ENCODE peak calls at places on chromosomes 11 and 22, in six cellular contexts. W is fibroblast of pulmonary artery, E is mesothelial cell of epicardium, N is upper lobe of right lung, O is progenitor cell of endocrine pancreas, U is kidney epithelial cell. Z is an unnamed sample.

GRCh38 chr11:2426826-2427521 is 17.3 kb downstream of the TRPM5 start:
- DNase-seq in W (no peak), E (no peak), N (peak), O (no peak), U (no peak), Z (no peak)

GRCh38 chr22:41449321-41449720 is 2.7 kb upstream of the TOB2 start:
- DNase-seq in W (no peak), E (no peak), N (no peak), O (no peak), U (no peak), Z (peak)

GRCh38 chr22:33757041-33757440 is 163.2 kb downstream of the LARGE1 start:
- DNase-seq in W (no peak), E (no peak), N (no peak), O (no peak), U (no peak), Z (no peak)

GRCh38 chr11:116989184-116989583 is 109.0 kb downstream of the SIK3 start:
- DNase-seq in W (no peak), E (no peak), N (no peak), O (no peak), U (no peak), Z (no peak)

GRCh38 chr11:126140932-126141291 is 70.5 kb downstream of the RPUSD4 start:
- DNase-seq in W (peak), E (peak), N (no peak), O (no peak), U (no peak), Z (peak)

GRCh38 chr11:15697437-15698236 is 582.9 kb downstream of the INSC start:
- DNase-seq in W (no peak), E (no peak), N (no peak), O (no peak), U (no peak), Z (no peak)

GRCh38 chr11:819943-820649 is 1.4 kb downstream of the PNPLA2 start:
- DNase-seq in W (peak), E (peak), N (peak), O (peak), U (no peak), Z (no peak)

GRCh38 chr11:103091441-103091809 is 535 bp downstream of the DCUN1D5 start:
- DNase-seq in W (peak), E (peak), N (peak), O (peak), U (no peak), Z (peak)

GRCh38 chr11:108027057-108027456 is 18.4 kb downstream of the CUL5 start:
- DNase-seq in W (no peak), E (no peak), N (no peak), O (no peak), U (no peak), Z (no peak)

DNA sequence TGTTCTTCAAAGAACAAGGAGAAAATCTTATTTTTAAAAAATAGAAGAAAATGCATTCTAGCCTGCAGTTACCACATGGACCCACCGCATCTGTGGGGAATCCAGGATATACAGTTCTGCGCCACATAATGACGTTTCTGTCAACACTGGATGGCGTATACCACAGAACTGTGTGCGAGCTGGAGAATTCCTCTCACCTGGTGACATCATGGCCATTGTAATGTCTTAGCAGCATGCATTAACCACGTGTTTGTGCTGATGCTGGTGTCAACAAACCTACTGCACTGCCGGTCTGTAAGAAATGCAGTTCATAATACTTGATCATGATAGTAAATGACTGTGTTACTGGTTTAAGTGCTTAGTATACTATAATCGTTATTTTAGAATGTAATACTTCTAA is 174.7 kb downstream of the TBC1D22A start:
- DNase-seq in W (no peak), E (no peak), N (no peak), O (no peak), U (no peak), Z (no peak)
- TF ChIP-seq CTCF in W (no peak), E (no peak), N (no peak), O (no peak), U (no peak), Z (no peak)

GRCh38 chr11:114466742-114467141 is 27.5 kb downstream of the REXO2 start:
- DNase-seq in W (no peak), E (no peak), N (no peak), O (no peak), U (no peak), Z (no peak)

GRCh38 chr11:114463999-114464398 is 24.7 kb downstream of the REXO2 start:
- DNase-seq in W (no peak), E (no peak), N (no peak), O (no peak), U (no peak), Z (no peak)
- TF ChIP-seq CTCF in W (no peak), E (no peak), N (no peak), O (no peak), U (no peak), Z (no peak)

GRCh38 chr11:60917267-60917666 is 3.3 kb downstream of the TMEM109 start:
- DNase-seq in W (no peak), E (no peak), N (no peak), O (no peak), U (no peak), Z (no peak)

GRCh38 chr11:60916669-60917206 is 2.8 kb downstream of the TMEM109 start:
- DNase-seq in W (no peak), E (no peak), N (no peak), O (no peak), U (no peak), Z (no peak)

GRCh38 chr11:60914620-60915249 is 777 bp downstream of the TMEM109 start:
- DNase-seq in W (peak), E (no peak), N (peak), O (no peak), U (no peak), Z (no peak)

GRCh38 chr11:60913793-60914619 is at the start of gene TMEM109:
- DNase-seq in W (peak), E (peak), N (peak), O (peak), U (peak), Z (no peak)

GRCh38 chr11:60915250-60915914 is 1.4 kb downstream of the TMEM109 start:
- DNase-seq in W (peak), E (peak), N (peak), O (no peak), U (no peak), Z (no peak)
- TF ChIP-seq CTCF in W (peak), E (no peak), N (peak), O (peak), U (peak), Z (peak)

GRCh38 chr11:132607575-132607974 is 924.7 kb downstream of the OPCML start:
- DNase-seq in W (no peak), E (no peak), N (no peak), O (no peak), U (no peak), Z (no peak)

GRCh38 chr11:132605794-132606570 is 926.3 kb downstream of the OPCML start:
- DNase-seq in W (no peak), E (no peak), N (no peak), O (no peak), U (no peak), Z (no peak)

GRCh38 chr11:132604446-132604845 is 927.9 kb downstream of the OPCML start:
- DNase-seq in W (peak), E (no peak), N (no peak), O (no peak), U (peak), Z (no peak)

GRCh38 chr11:132610791-132611190 is 921.5 kb downstream of the OPCML start:
- DNase-seq in W (no peak), E (no peak), N (no peak), O (no peak), U (no peak), Z (no peak)

GRCh38 chr11:132610216-132610615 is 922.1 kb downstream of the OPCML start:
- DNase-seq in W (peak), E (no peak), N (no peak), O (no peak), U (no peak), Z (no peak)
- TF ChIP-seq CTCF in W (no peak), E (no peak), N (no peak), O (no peak), U (no peak), Z (no peak)

GRCh38 chr11:68513930-68514487 is 53.5 kb downstream of the PPP6R3 start:
- DNase-seq in W (no peak), E (no peak), N (no peak), O (no peak), U (no peak), Z (no peak)
- TF ChIP-seq CTCF in W (no peak), E (no peak), N (no peak), O (no peak), U (no peak), Z (no peak)

DNA sequence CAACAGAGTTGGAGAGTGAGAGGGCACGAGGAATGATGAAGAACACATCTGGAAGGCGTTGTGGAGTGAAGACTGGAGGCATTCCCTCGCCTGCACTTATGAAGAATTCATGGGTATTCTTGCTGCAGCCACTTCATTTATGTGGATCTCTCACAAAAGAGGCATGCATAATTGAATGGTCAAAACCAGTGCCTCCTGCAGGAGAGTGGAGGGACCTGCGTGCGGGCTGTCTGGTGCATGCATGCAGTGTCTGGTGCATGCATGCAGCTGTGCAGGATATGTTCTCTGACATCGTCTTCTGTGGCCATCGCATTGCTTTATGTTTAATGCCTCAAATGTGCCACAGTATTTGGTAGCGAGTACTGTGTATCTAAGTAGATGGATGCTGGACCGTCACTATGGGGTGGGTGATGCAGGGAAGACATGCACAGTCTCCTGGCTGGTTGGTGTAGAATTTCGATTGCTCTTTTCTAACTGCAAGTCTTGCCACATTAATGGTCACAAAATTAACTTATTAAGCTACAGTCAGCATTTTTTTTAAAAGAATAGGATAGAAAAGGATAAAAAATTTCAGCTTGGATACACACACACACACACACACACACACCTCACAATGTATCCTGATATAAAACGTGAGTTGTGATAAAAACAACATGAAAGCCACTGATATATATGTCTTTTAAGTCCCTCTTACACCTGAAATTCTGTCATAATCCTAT is 20.9 kb upstream of the NTM start:
- DNase-seq in W (no peak), E (no peak), N (no peak), O (no peak), U (no peak), Z (no peak)
- TF ChIP-seq CTCF in W (no peak), E (no peak), N (no peak), O (peak), U (no peak), Z (no peak)

GRCh38 chr11:36431429-36432092 is 78.5 kb downstream of the TRAF6 start:
- DNase-seq in W (peak), E (no peak), N (no peak), O (no peak), U (peak), Z (no peak)
- TF ChIP-seq CTCF in W (peak), E (no peak), N (no peak), O (no peak), U (peak), Z (peak)

GRCh38 chr11:69915501-69916250 is 96.5 kb upstream of the FGF3 start:
- DNase-seq in W (peak), E (peak), N (peak), O (peak), U (no peak), Z (peak)
- TF ChIP-seq CTCF in W (peak), E (peak), N (peak), O (peak), U (peak), Z (peak)

GRCh38 chr11:79047356-79047755 is 393.5 kb downstream of the TENM4 start:
- DNase-seq in W (no peak), E (no peak), N (no peak), O (no peak), U (no peak), Z (no peak)

GRCh38 chr11:79044211-79044610 is 396.6 kb downstream of the TENM4 start:
- DNase-seq in W (no peak), E (no peak), N (no peak), O (no peak), U (no peak), Z (no peak)

GRCh38 chr11:79046365-79046764 is 394.5 kb downstream of the TENM4 start:
- DNase-seq in W (no peak), E (no peak), N (no peak), O (no peak), U (no peak), Z (no peak)

GRCh38 chr11:79045018-79045787 is 395.6 kb downstream of the TENM4 start:
- DNase-seq in W (no peak), E (no peak), N (no peak), O (no peak), U (no peak), Z (no peak)

DNA sequence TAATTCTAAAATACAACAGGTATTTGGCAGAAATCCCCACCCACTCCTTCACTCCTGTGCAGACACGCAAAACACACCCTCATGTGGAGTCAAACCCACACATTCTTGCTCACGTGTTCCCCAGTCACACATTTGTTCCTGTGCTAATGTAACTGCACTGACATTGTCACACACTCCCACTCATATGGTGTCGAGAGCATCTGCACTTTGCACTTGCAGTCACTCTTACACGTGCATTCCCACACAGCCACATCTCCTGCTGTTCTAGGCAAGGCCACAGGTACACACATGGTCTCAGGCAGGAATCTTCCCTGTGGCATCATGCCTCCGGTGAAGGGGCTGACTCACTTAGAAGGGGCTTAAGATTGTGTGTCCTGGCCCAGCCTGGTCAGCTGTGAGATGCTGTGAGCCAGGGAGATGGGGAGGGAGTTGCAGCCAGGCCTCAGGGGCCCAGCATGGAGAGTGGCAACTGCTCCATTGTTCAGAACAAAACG is 395.0 kb downstream of the TENM4 start:
- DNase-seq in W (no peak), E (no peak), N (no peak), O (no peak), U (no peak), Z (no peak)
- TF ChIP-seq CTCF in W (no peak), E (no peak), N (no peak), O (no peak), U (no peak), Z (no peak)

GRCh38 chr22:44825310-44826150 is 73.2 kb downstream of the ARHGAP8 start:
- DNase-seq in W (no peak), E (no peak), N (no peak), O (no peak), U (no peak), Z (no peak)
- TF ChIP-seq CTCF in W (no peak), E (no peak), N (no peak), O (no peak), U (no peak), Z (no peak)

Z was measured in chondrocyte.